ENCODE peak calls at places on chromosomes 16 and 17, in nine cellular contexts. One of them, this sample, is unnamed.

GRCh38 chr17:75113798-75114551 is 4.2 kb downstream of the ARMC7 start:
- DNase-seq in dorsolateral prefrontal cortex: peak; percentile 85
- DNase-seq in pancreas: peak; percentile 88
- DNase-seq in heart right ventricle: peak; percentile 76
- DNase-seq in uterus: peak; percentile 94
- DNase-seq in transverse colon: peak; percentile 94
- DNase-seq in thoracic aorta: peak; percentile 78
- DNase-seq in lung: peak; percentile 93
- DNase-seq in MM.1S: peak; percentile 86
- DNase-seq in this sample: peak; percentile 93

GRCh38 chr16:75931043-75931442 is 204.8 kb upstream of the CPHXL start:
- DNase-seq in heart right ventricle: no peak
- DNase-seq in pancreas: no peak
- DNase-seq in lung: no peak
- DNase-seq in thoracic aorta: no peak
- DNase-seq in MM.1S: no peak
- DNase-seq in dorsolateral prefrontal cortex: no peak
- DNase-seq in transverse colon: no peak
- DNase-seq in uterus: no peak
- DNase-seq in this sample: no peak

GRCh38 chr16:57528499-57529323 is 7.7 kb downstream of the CCDC102A start:
- DNase-seq in heart right ventricle: no peak
- DNase-seq in thoracic aorta: no peak
- DNase-seq in transverse colon: peak; percentile 78
- DNase-seq in lung: no peak
- DNase-seq in uterus: peak; percentile 16
- DNase-seq in MM.1S: no peak
- DNase-seq in pancreas: peak; percentile 65
- DNase-seq in dorsolateral prefrontal cortex: no peak
- DNase-seq in this sample: no peak

GRCh38 chr16:81587626-81588160 is 143.1 kb downstream of the CMIP start:
- DNase-seq in thoracic aorta: no peak
- DNase-seq in dorsolateral prefrontal cortex: no peak
- DNase-seq in MM.1S: no peak
- DNase-seq in transverse colon: no peak
- DNase-seq in lung: no peak
- DNase-seq in uterus: no peak
- DNase-seq in pancreas: no peak
- DNase-seq in heart right ventricle: no peak
- DNase-seq in this sample: no peak

GRCh38 chr17:43699438-43699756 is 37.7 kb upstream of the MEOX1 start:
- DNase-seq in thoracic aorta: no peak
- DNase-seq in pancreas: no peak
- DNase-seq in transverse colon: no peak
- DNase-seq in lung: no peak
- DNase-seq in uterus: no peak
- DNase-seq in heart right ventricle: no peak
- DNase-seq in MM.1S: no peak
- DNase-seq in dorsolateral prefrontal cortex: no peak
- DNase-seq in this sample: no peak

GRCh38 chr17:72977768-72978417 is 114.6 kb downstream of the SLC39A11 start:
- DNase-seq in transverse colon: no peak
- DNase-seq in uterus: no peak
- DNase-seq in dorsolateral prefrontal cortex: no peak
- DNase-seq in lung: no peak
- DNase-seq in pancreas: no peak
- DNase-seq in thoracic aorta: no peak
- DNase-seq in MM.1S: no peak
- DNase-seq in heart right ventricle: no peak
- DNase-seq in this sample: no peak

GRCh38 chr17:61144876-61145564 is 254.6 kb upstream of the TBX2 start:
- DNase-seq in lung: no peak
- DNase-seq in thoracic aorta: no peak
- DNase-seq in pancreas: no peak
- DNase-seq in transverse colon: no peak
- DNase-seq in dorsolateral prefrontal cortex: no peak
- DNase-seq in heart right ventricle: no peak
- DNase-seq in uterus: peak; percentile 55
- DNase-seq in MM.1S: no peak
- DNase-seq in this sample: peak; percentile 52

GRCh38 chr17:64614266-64615011 is 47.7 kb downstream of the SMURF2 start:
- DNase-seq in heart right ventricle: no peak
- DNase-seq in uterus: no peak
- DNase-seq in thoracic aorta: no peak
- DNase-seq in dorsolateral prefrontal cortex: no peak
- DNase-seq in transverse colon: no peak
- DNase-seq in lung: no peak
- DNase-seq in MM.1S: no peak
- DNase-seq in pancreas: no peak
- DNase-seq in this sample: no peak

DNA sequence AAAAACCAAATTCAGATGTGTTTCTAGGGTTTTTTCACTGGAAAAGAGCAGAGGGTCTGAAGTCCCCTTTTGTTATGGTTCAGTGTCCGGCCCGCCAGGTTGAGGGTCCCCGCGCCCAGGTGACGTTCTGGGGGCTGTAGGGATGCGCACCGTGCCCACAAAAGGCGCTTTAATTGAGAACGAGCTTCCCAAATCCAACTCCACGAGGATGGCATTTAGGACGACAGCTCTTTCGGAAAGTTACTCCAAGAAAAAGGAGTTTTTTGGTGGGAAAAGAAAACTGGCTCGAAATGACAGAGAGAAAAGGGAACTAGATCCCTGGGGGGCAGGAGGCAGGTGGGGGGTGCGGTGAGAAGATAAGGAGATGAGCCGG is 15.9 kb upstream of the ZFHX3 start:
- DNase-seq in transverse colon: no peak
- DNase-seq in dorsolateral prefrontal cortex: no peak
- DNase-seq in lung: no peak
- DNase-seq in thoracic aorta: no peak
- DNase-seq in pancreas: no peak
- DNase-seq in MM.1S: no peak
- DNase-seq in heart right ventricle: no peak
- DNase-seq in uterus: no peak
- DNase-seq in this sample: no peak
- H3K4me3 ChIP-seq in transverse colon: no peak overlapping the region
- H3K4me3 ChIP-seq in dorsolateral prefrontal cortex: no peak overlapping the region
- H3K4me3 ChIP-seq in lung: no peak overlapping the region
- H3K4me3 ChIP-seq in thoracic aorta: peak overlapping the region; percentile 89
- H3K4me3 ChIP-seq in pancreas: no peak overlapping the region
- H3K4me3 ChIP-seq in MM.1S: no peak overlapping the region
- H3K4me3 ChIP-seq in heart right ventricle: no peak overlapping the region
- H3K4me3 ChIP-seq in uterus: no peak overlapping the region
- H3K4me3 ChIP-seq in this sample: no peak overlapping the region

DNA sequence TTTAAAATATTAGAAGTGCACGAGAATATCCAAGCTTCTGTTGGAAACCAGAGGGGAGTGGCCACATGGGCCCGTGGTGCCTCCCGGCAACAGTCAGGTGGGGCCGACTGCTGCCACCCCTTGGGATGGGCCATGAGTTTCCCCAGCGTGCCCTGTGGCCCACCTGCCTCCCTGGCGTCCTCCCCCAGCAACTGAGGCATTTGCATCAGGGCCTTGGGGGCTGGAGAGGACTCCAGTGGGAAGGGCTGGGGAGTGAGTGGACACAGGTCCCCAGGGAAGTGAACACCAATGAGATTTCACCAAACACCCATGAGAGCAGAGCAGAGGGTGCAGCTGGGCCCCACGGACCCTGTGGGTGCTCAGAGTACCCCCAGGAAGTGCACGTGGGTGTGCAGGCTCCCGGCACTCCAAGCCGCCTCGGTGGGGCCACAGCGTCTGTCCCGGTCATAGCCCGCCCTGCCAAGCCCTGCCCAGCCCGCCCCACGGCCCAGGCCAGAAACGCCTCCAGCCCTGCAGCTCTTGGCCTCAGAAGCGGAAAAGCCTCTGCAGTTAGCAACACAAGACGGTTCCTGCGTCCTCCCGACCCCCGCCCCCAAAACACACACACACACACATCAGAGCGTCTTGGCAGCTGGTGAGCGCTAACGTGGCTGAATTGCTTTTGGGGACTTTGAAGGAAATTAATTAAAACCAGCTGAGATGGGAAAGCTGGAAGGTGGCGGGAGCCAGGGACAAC is 22.7 kb downstream of the ZNF469 start:
- DNase-seq in transverse colon: no peak
- DNase-seq in dorsolateral prefrontal cortex: no peak
- DNase-seq in uterus: no peak
- DNase-seq in heart right ventricle: peak; percentile 48
- DNase-seq in pancreas: no peak
- DNase-seq in thoracic aorta: no peak
- DNase-seq in lung: no peak
- DNase-seq in MM.1S: no peak
- DNase-seq in this sample: no peak
- H3K27ac ChIP-seq in transverse colon: no peak overlapping the region
- H3K27ac ChIP-seq in dorsolateral prefrontal cortex: no peak overlapping the region
- H3K27ac ChIP-seq in uterus: no peak overlapping the region
- H3K27ac ChIP-seq in heart right ventricle: no peak overlapping the region
- H3K27ac ChIP-seq in pancreas: no peak overlapping the region
- H3K27ac ChIP-seq in thoracic aorta: no peak overlapping the region
- H3K27ac ChIP-seq in lung: no peak overlapping the region
- H3K27ac ChIP-seq in MM.1S: no peak overlapping the region
- H3K27ac ChIP-seq in this sample: no peak overlapping the region

GRCh38 chr16:26430618-26431017 is 636.1 kb upstream of the C16orf82 start:
- DNase-seq in uterus: no peak
- DNase-seq in pancreas: no peak
- DNase-seq in lung: no peak
- DNase-seq in thoracic aorta: no peak
- DNase-seq in MM.1S: no peak
- DNase-seq in transverse colon: no peak
- DNase-seq in heart right ventricle: no peak
- DNase-seq in dorsolateral prefrontal cortex: no peak
- DNase-seq in this sample: no peak

DNA sequence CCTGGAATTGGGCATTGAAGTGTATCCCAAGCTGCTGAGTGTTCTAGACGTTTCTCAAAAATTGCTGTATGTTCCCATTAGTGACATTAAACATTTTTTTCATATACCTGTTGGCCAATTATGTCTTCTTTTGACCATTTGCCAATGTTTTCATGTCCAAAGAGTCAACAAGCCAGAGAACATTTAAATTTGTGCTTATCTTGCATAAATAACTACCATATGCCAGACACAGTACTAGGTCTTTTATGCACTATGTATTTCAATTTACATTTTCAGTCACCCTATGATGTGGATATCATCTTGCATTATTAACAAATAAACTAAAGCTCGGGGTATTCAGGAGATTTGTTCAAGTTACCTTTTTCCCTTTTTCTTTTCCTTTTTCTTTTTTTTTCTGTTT is 632.9 kb upstream of the C16orf82 start:
- DNase-seq in lung: no peak
- DNase-seq in transverse colon: no peak
- DNase-seq in thoracic aorta: no peak
- DNase-seq in MM.1S: no peak
- DNase-seq in dorsolateral prefrontal cortex: no peak
- DNase-seq in uterus: no peak
- DNase-seq in pancreas: no peak
- DNase-seq in heart right ventricle: no peak
- DNase-seq in this sample: no peak
- H3K4me3 ChIP-seq in lung: no peak overlapping the region
- H3K4me3 ChIP-seq in transverse colon: no peak overlapping the region
- H3K4me3 ChIP-seq in thoracic aorta: no peak overlapping the region
- H3K4me3 ChIP-seq in MM.1S: no peak overlapping the region
- H3K4me3 ChIP-seq in dorsolateral prefrontal cortex: no peak overlapping the region
- H3K4me3 ChIP-seq in uterus: no peak overlapping the region
- H3K4me3 ChIP-seq in pancreas: no peak overlapping the region
- H3K4me3 ChIP-seq in heart right ventricle: no peak overlapping the region
- H3K4me3 ChIP-seq in this sample: no peak overlapping the region

DNA sequence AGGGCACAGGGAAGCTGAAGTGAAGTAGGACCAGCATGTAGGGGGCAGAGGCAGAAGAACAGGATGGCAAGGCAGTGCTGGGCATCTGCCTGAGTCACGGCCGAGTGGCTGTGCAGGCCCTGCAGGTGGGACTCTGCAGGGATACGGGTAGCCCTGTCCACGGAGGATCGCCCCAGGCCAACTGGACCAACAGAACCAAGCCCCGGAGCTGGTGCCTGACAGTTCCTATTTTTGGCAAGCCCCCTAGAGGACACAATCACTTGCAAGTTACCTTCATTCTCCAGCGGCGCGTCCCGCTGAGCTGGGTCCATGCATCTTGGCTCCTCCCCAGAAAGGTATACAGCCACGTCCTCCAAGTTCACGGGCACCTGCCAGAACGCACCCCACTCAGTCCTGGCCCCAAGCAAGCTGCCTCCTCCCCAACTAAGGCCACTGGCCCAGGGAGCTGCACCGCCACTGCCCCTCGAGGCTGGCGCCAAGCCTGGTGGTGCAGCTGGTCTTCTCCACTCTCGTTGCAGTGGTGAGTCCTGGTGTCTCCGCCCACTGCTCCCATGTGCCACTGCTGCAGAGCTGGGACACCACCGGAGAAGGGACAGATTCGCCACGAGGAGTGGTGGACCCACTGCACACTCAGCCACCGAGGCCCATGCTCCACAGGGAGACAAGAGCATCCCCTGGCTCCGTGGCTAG is 6.6 kb downstream of the ZNF500 start:
- DNase-seq in lung: no peak
- DNase-seq in thoracic aorta: no peak
- DNase-seq in uterus: no peak
- DNase-seq in MM.1S: no peak
- DNase-seq in pancreas: no peak
- DNase-seq in heart right ventricle: no peak
- DNase-seq in dorsolateral prefrontal cortex: no peak
- DNase-seq in transverse colon: no peak
- DNase-seq in this sample: no peak
- H3K27ac ChIP-seq in lung: no peak overlapping the region
- H3K27ac ChIP-seq in thoracic aorta: no peak overlapping the region
- H3K27ac ChIP-seq in uterus: no peak overlapping the region
- H3K27ac ChIP-seq in MM.1S: no peak overlapping the region
- H3K27ac ChIP-seq in pancreas: no peak overlapping the region
- H3K27ac ChIP-seq in heart right ventricle: no peak overlapping the region
- H3K27ac ChIP-seq in dorsolateral prefrontal cortex: peak overlapping the region; percentile 24
- H3K27ac ChIP-seq in transverse colon: no peak overlapping the region
- H3K27ac ChIP-seq in this sample: no peak overlapping the region

This sample was measured in cardiac muscle cell.